ENCODE peak calls at places on chromosomes 2 and 18, in nine cellular contexts. W is NB4, Z is K562, V is A549, A is SK-N-SH, B is endothelial cell of umbilical vein, X is GM12878, J is H1, Q is HepG2. S is an unnamed sample.

GRCh38 chr18:11653521-11653920 is 35.5 kb upstream of the GNAL start:
- DNase-seq in Q (no peak), J (no peak), Z (no peak), B (no peak), V (no peak), X (no peak), A (no peak), W (no peak), S (no peak)

GRCh38 chr2:84486436-84487115 is 27.5 kb upstream of the SUCLG1 start:
- DNase-seq in B (no peak), J (no peak), Q (peak), Z (no peak), W (no peak), A (no peak), X (no peak), V (no peak), S (no peak)

GRCh38 chr18:24561369-24561768 is 100.9 kb downstream of the HRH4 start:
- DNase-seq in Q (no peak), X (no peak), V (no peak), Z (no peak), A (no peak), J (no peak), B (no peak), W (no peak), S (no peak)

GRCh38 chr2:1816414-1816911 is 72.1 kb upstream of the PXDN start:
- DNase-seq in X (no peak), J (no peak), B (no peak), Z (no peak), V (no peak), W (no peak), A (no peak), Q (no peak), S (no peak)

GRCh38 chr2:239166201-239166834 is 234.5 kb downstream of the HDAC4 start:
- DNase-seq in Q (no peak), X (no peak), B (no peak), V (no peak), A (no peak), W (no peak), Z (no peak), J (no peak), S (no peak)

GRCh38 chr2:7427293-7428060 is 510.3 kb downstream of the RNF144A start:
- DNase-seq in W (peak), X (peak), A (peak), B (peak), Z (peak), V (peak), Q (peak), J (peak), S (peak)

GRCh38 chr18:56632070-56633022 is 6.0 kb downstream of the TXNL1 start:
- DNase-seq in J (no peak), X (no peak), A (no peak), Z (no peak), Q (no peak), W (no peak), B (no peak), V (no peak), S (no peak)

GRCh38 chr2:211216221-211216620 is 659.8 kb downstream of the CPS1 start:
- DNase-seq in W (no peak), J (no peak), B (no peak), Q (no peak), Z (no peak), A (no peak), V (no peak), X (no peak), S (no peak)

GRCh38 chr2:68646303-68646702 is 2.9 kb downstream of the PROKR1 start:
- DNase-seq in A (no peak), Q (peak), X (no peak), B (no peak), Z (no peak), J (no peak), W (peak), V (no peak), S (peak)

GRCh38 chr2:119710281-119710680 is 31.3 kb downstream of the TMEM177 start:
- DNase-seq in B (no peak), V (no peak), J (no peak), X (no peak), Q (no peak), A (no peak), W (no peak), Z (no peak), S (no peak)

GRCh38 chr2:96764253-96764637 is 3.5 kb downstream of the CNNM4 start:
- DNase-seq in X (no peak), W (peak), V (no peak), Q (no peak), A (peak), J (no peak), Z (peak), B (no peak), S (no peak)

GRCh38 chr18:65544701-65545100 is 206.1 kb upstream of the CDH7 start:
- DNase-seq in X (no peak), V (no peak), J (no peak), Q (no peak), A (no peak), W (no peak), B (no peak), Z (no peak), S (no peak)

GRCh38 chr2:201452058-201452736 is 657 bp downstream of the STRADB start:
- DNase-seq in W (no peak), X (no peak), Z (no peak), V (no peak), A (no peak), B (no peak), Q (no peak), J (no peak), S (no peak)

GRCh38 chr18:50065527-50065926 is 129.4 kb downstream of the MYO5B start:
- DNase-seq in X (no peak), W (no peak), J (no peak), A (no peak), Z (no peak), Q (no peak), B (no peak), V (no peak), S (no peak)

GRCh38 chr2:28437142-28437835 is 44.6 kb downstream of the FOSL2 start:
- DNase-seq in Z (no peak), J (no peak), A (peak), Q (no peak), B (no peak), V (no peak), W (peak), X (no peak), S (no peak)

GRCh38 chr2:109562421-109562820 is 51.3 kb downstream of the SEPTIN10 start:
- DNase-seq in A (no peak), Q (peak), V (peak), J (no peak), W (no peak), X (no peak), Z (no peak), B (no peak), S (peak)

GRCh38 chr2:175036582-175037018 is 31.4 kb upstream of the CHN1 start:
- DNase-seq in J (no peak), V (peak), A (peak), B (peak), Z (peak), X (no peak), W (peak), Q (peak), S (peak)

GRCh38 chr2:85413592-85414421 is 3.6 kb upstream of the CAPG start:
- DNase-seq in B (peak), Z (peak), V (no peak), Q (no peak), A (no peak), W (peak), J (no peak), X (no peak), S (no peak)

GRCh38 chr2:181372656-181373055 is 84.5 kb upstream of the ITGA4 start:
- DNase-seq in J (no peak), Z (no peak), V (no peak), W (no peak), A (no peak), B (no peak), Q (no peak), X (no peak), S (no peak)

GRCh38 chr18:74248189-74248975 is 43.4 kb downstream of the CYB5A start:
- DNase-seq in B (no peak), Z (no peak), A (no peak), J (no peak), Q (no peak), X (no peak), V (no peak), W (no peak), S (no peak)

GRCh38 chr2:233426619-233427342 is 72.5 kb downstream of the DGKD start:
- DNase-seq in X (no peak), A (no peak), B (no peak), Q (peak), V (no peak), J (no peak), W (peak), Z (peak), S (peak)

GRCh38 chr2:69298862-69299261 is 88.2 kb downstream of the GFPT1 start:
- DNase-seq in Q (no peak), V (no peak), Z (no peak), B (no peak), A (peak), X (no peak), W (no peak), J (no peak), S (no peak)

GRCh38 chr18:45270289-45270771 is 344.9 kb upstream of the SLC14A2 start:
- DNase-seq in J (no peak), Q (no peak), Z (no peak), X (no peak), W (no peak), V (no peak), A (no peak), B (no peak), S (no peak)

GRCh38 chr2:207067476-207067875 is 98.3 kb downstream of the KLF7 start:
- DNase-seq in W (no peak), X (no peak), V (no peak), A (peak), Z (no peak), J (no peak), B (peak), Q (no peak), S (no peak)

GRCh38 chr18:69898241-69898861 is 49.3 kb downstream of the CD226 start:
- DNase-seq in B (no peak), X (no peak), A (no peak), Q (peak), J (no peak), Z (no peak), W (peak), V (no peak), S (no peak)

GRCh38 chr2:33083671-33084387 is 137.1 kb downstream of the LTBP1 start:
- DNase-seq in W (peak), Z (no peak), A (no peak), Q (no peak), X (no peak), B (no peak), V (no peak), J (no peak), S (no peak)

GRCh38 chr2:96861074-96861473 is 3.3 kb upstream of the ANKRD39 start:
- DNase-seq in V (no peak), Z (no peak), W (no peak), J (no peak), Q (no peak), A (no peak), B (no peak), X (no peak), S (no peak)

GRCh38 chr2:169221745-169222369 is 140.5 kb downstream of the LRP2 start:
- DNase-seq in A (peak), B (peak), J (no peak), V (peak), Q (no peak), W (peak), X (no peak), Z (peak), S (peak)

GRCh38 chr18:46250084-46250811 is 146.1 kb downstream of the HAUS1 start:
- DNase-seq in B (peak), Z (no peak), W (peak), X (peak), A (peak), Q (no peak), V (no peak), J (no peak), S (peak)

GRCh38 chr2:199882667-199883066 is 28.4 kb upstream of the C2orf69 start:
- DNase-seq in X (no peak), A (no peak), Z (no peak), Q (no peak), W (no peak), B (no peak), V (no peak), J (no peak), S (no peak)

GRCh38 chr18:22977847-22978701 is 44.9 kb downstream of the RBBP8 start:
- DNase-seq in B (peak), J (no peak), X (no peak), Q (no peak), V (peak), A (no peak), Z (no peak), W (no peak), S (peak)

GRCh38 chr2:207951734-207952480 is 73.4 kb downstream of the PLEKHM3 start:
- DNase-seq in A (no peak), Z (no peak), X (no peak), W (peak), V (no peak), B (no peak), J (no peak), Q (no peak), S (no peak)

GRCh38 chr18:9437049-9437448 is 38.3 kb upstream of the RALBP1 start:
- DNase-seq in Z (no peak), J (no peak), B (peak), W (peak), V (no peak), X (no peak), Q (no peak), A (no peak), S (no peak)

GRCh38 chr2:143893340-143893739 is 626.6 kb downstream of the ZEB2 start:
- DNase-seq in W (no peak), B (no peak), J (no peak), X (no peak), Q (no peak), A (peak), Z (no peak), V (no peak), S (no peak)

GRCh38 chr2:25339791-25340339 is 1.9 kb downstream of the DNMT3A start:
- DNase-seq in V (no peak), J (no peak), X (no peak), Z (no peak), W (no peak), Q (peak), B (no peak), A (no peak), S (no peak)

DNA sequence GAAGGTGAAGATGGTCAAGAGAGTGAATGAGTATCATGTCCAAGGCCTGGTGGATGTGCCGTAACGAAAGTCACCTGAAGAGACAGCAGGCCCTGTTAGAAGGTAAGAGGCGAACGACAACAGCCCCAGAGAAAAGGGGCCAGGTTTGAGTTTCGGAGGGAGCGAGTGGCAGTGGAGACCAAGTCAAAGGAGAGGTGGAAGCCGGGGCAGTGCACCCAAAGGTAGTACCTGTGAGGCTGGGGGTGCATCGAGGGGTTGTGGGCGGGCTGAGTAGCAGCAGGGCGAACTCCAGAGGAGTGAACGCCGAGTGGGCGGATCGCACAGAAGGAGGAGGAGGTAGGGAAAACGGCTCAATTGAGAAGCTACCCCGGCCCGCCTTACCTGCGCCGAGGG is 358 bp downstream of the USP37 start:
- DNase-seq in J (no peak), X (no peak), A (no peak), V (peak), B (no peak), W (no peak), Q (no peak), Z (no peak), S (no peak)
- TF ChIP-seq MAX in J (no peak), X (no peak), A (no peak), V (no peak), B (no peak), W (no peak), Q (no peak), Z (no peak), S (no peak)

GRCh38 chr2:131145040-131145439 is 39.9 kb downstream of the PLEKHB2 start:
- DNase-seq in V (no peak), Q (no peak), W (no peak), A (no peak), X (no peak), Z (no peak), J (no peak), B (no peak), S (no peak)

GRCh38 chr2:131142849-131143248 is 37.7 kb downstream of the PLEKHB2 start:
- DNase-seq in W (no peak), B (no peak), Z (no peak), J (no peak), Q (no peak), A (no peak), V (no peak), X (no peak), S (no peak)

GRCh38 chr2:131146255-131146654 is 41.1 kb downstream of the PLEKHB2 start:
- DNase-seq in B (no peak), W (no peak), V (no peak), Z (no peak), J (no peak), Q (no peak), X (no peak), A (no peak), S (no peak)

GRCh38 chr2:131146749-131147148 is 41.6 kb downstream of the PLEKHB2 start:
- DNase-seq in A (no peak), B (no peak), V (no peak), Q (no peak), Z (no peak), W (no peak), X (no peak), J (no peak), S (no peak)

DNA sequence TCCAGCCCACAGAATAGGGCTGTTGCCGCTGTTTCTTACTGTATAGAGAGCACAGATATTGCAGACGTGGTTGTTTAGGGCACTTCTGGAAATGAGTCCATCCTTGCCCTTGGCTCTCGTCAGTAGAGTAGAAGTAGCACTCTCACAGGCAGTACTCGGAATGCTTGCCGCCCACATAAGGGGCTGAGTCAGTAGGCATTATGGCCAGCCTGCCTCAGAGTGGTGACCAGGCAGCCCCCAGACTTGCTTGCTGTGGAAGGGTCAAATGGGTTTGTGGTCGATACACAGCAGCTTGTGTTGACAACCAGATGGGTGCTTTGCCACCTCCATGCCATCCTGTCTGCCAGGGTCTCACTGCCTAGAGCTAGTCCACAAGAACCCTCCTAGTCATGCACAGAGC is 38.7 kb downstream of the PLEKHB2 start:
- DNase-seq in A (no peak), Z (no peak), J (no peak), W (no peak), V (no peak), Q (no peak), X (no peak), B (no peak), S (no peak)
- H3K4me3 ChIP-seq in A (no peak), Z (no peak), J (no peak), W (no peak), V (no peak), Q (no peak), X (no peak), B (no peak), S (no peak)

GRCh38 chr2:18971069-18971378 is 381.7 kb upstream of the NT5C1B start:
- DNase-seq in Z (no peak), W (no peak), V (no peak), Q (no peak), X (no peak), J (no peak), A (no peak), B (no peak), S (no peak)
- TF ChIP-seq MAX in Z (no peak), W (no peak), V (no peak), Q (no peak), X (no peak), J (no peak), A (no peak), B (no peak), S (no peak)

GRCh38 chr2:231532189-231533035 is 2.2 kb upstream of the NMUR1 start:
- DNase-seq in J (no peak), B (no peak), V (no peak), Q (no peak), X (no peak), A (no peak), Z (no peak), W (no peak), S (no peak)
- H3K4me3 ChIP-seq in J (no peak), B (no peak), V (no peak), Q (no peak), X (no peak), A (no peak), Z (no peak), W (no peak), S (no peak)

GRCh38 chr2:98469862-98470544 is 25.3 kb downstream of the INPP4A start:
- DNase-seq in B (no peak), Z (no peak), V (no peak), A (no peak), Q (no peak), W (no peak), J (no peak), X (no peak), S (no peak)

GRCh38 chr2:98470851-98471255 is 26.2 kb downstream of the INPP4A start:
- DNase-seq in B (no peak), A (no peak), J (no peak), W (no peak), X (no peak), Z (no peak), Q (no peak), V (no peak), S (no peak)

GRCh38 chr2:98467082-98467536 is 22.5 kb downstream of the INPP4A start:
- DNase-seq in V (no peak), W (peak), J (no peak), A (no peak), B (no peak), Q (no peak), Z (no peak), X (no peak), S (no peak)

GRCh38 chr2:98467652-98468051 is 23.0 kb downstream of the INPP4A start:
- DNase-seq in W (no peak), Q (no peak), Z (no peak), V (no peak), J (no peak), X (no peak), B (no peak), A (no peak), S (no peak)

DNA sequence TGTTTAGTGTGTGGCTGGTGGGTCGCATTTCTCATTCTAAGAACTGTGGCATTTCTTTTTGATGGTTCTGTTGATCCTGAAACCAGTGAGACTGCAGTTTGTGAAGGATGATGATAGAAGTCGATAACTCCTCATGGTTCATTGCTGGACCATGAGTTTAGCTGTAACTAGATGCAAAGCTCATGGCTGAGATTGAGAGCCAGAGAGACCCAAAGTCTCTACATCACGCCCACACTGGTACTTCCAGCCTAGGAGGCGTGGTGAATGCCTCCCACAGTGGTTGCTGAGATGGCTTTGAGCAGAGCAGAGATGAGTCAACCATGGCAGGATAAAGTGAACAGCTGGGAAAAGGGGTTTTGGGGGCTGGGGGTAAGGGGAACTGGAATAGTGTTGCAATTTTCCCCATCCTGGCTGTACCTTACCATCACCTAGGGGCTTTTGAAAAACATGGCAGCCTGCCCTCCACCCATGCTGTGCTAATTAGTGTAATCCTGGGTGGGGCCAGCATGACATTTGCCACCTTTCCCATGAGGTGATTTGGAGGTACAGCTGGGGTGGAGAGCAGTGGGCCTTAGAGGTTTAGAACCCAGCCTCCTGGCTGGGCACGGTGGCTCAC is 24.1 kb downstream of the INPP4A start:
- DNase-seq in A (no peak), Z (no peak), B (no peak), Q (no peak), J (no peak), W (peak), V (no peak), X (peak), S (no peak)
- TF ChIP-seq MAX in A (no peak), Z (no peak), B (no peak), Q (no peak), J (no peak), W (no peak), V (no peak), X (no peak), S (no peak)

GRCh38 chr18:55586841-55587240 is 1.2 kb downstream of the TCF4 start:
- DNase-seq in B (peak), X (no peak), J (no peak), Q (no peak), A (peak), Z (no peak), V (no peak), W (no peak), S (no peak)
- H3K4me3 ChIP-seq in B (peak), X (no peak), J (peak), Q (no peak), A (peak), Z (peak), V (peak), W (no peak), S (no peak)

DNA sequence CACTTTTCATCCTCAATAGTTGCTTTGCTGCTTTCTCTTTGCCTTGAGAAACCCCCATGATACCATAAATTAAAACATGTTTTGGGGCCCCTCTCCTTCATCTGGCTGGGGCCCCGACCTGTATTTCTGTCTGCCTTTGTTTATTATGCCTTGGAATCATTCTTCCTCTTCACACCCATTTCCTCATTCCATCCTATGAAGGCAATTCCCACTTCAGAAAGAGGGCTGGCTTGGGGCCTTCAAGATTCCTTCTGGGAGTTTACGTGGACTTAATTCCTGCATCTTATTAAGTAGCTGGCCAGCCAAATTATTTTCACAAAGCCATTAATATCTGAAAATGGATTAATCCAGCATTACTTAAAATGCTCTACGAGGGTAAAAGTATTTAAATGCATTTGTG is 6.8 kb upstream of the LRRTM1 start:
- DNase-seq in Q (no peak), X (no peak), J (no peak), B (no peak), A (no peak), V (no peak), W (no peak), Z (no peak), S (no peak)
- TF ChIP-seq MAX in Q (no peak), X (no peak), J (no peak), B (no peak), A (no peak), V (no peak), W (no peak), Z (no peak), S (no peak)

S was measured in HCT116.